ENCODE peak calls at places on chromosomes 11 and 22, in seven cellular contexts. W is HCT116, E is GM23338, K is MM.1S, J is GM23248, S is hepatocyte, R is neural progenitor cell. H is an unnamed sample.

GRCh38 chr11:117195761-117196160 is 3.4 kb upstream of the TAGLN start:
- DNase-seq in W (no peak), E (no peak), K (no peak), J (no peak), S (no peak), R (no peak), H (no peak)

GRCh38 chr11:35477871-35478270 is 47.5 kb downstream of the PAMR1 start:
- DNase-seq in W (no peak), E (peak; percentile 43), K (no peak), J (no peak), S (no peak), R (peak; percentile 22), H (no peak)

GRCh38 chr11:36403661-36404060 is 106.4 kb downstream of the TRAF6 start:
- DNase-seq in W (no peak), E (no peak), K (no peak), J (no peak), S (peak; percentile 58), R (no peak), H (no peak)

GRCh38 chr11:74696488-74696887 is 34.7 kb downstream of the CHRDL2 start:
- DNase-seq in W (no peak), E (no peak), K (no peak), J (no peak), S (no peak), R (no peak), H (no peak)

GRCh38 chr22:48748860-48749554 is 1078.7 kb downstream of the BRD1 start:
- DNase-seq in W (no peak), E (no peak), K (no peak), J (no peak), S (no peak), R (no peak), H (no peak)

GRCh38 chr11:13238879-13239514 is 38.6 kb upstream of the BMAL1 start:
- DNase-seq in W (peak; percentile 57), E (peak; percentile 86), K (peak; percentile 50), J (peak; percentile 72), S (peak; percentile 67), R (peak; percentile 78), H (peak; percentile 54)

GRCh38 chr11:70537576-70538571 is 139.5 kb downstream of the CTTN start:
- DNase-seq in W (no peak), E (no peak), K (no peak), J (no peak), S (no peak), R (no peak), H (no peak)

GRCh38 chr11:64048042-64048854 is 12.5 kb downstream of the FLRT1 start:
- DNase-seq in W (no peak), E (no peak), K (no peak), J (no peak), S (no peak), R (peak; percentile 72), H (no peak)

GRCh38 chr11:85029964-85030363 is 597.2 kb downstream of the DLG2 start:
- DNase-seq in W (no peak), E (no peak), K (no peak), J (peak; percentile 60), S (no peak), R (no peak), H (no peak)

GRCh38 chr11:36763187-36763586 is 165.2 kb upstream of the RAG2 start:
- DNase-seq in W (no peak), E (no peak), K (peak; percentile 35), J (no peak), S (no peak), R (no peak), H (no peak)

GRCh38 chr11:71447791-71448256 is 369 bp downstream of the DHCR7 start:
- DNase-seq in W (no peak), E (peak; percentile 68), K (peak; percentile 7), J (peak; percentile 53), S (peak; percentile 73), R (peak; percentile 84), H (peak; percentile 40)

GRCh38 chr22:24590596-24591173 is 2.2 kb downstream of the LRRC75B start:
- DNase-seq in W (no peak), E (no peak), K (no peak), J (no peak), S (no peak), R (no peak), H (no peak)

GRCh38 chr22:24591286-24591830 is 1.5 kb downstream of the LRRC75B start:
- DNase-seq in W (no peak), E (no peak), K (no peak), J (no peak), S (no peak), R (no peak), H (no peak)

GRCh38 chr22:24593810-24594568 is 1.1 kb upstream of the LRRC75B start:
- DNase-seq in W (no peak), E (no peak), K (no peak), J (no peak), S (no peak), R (no peak), H (no peak)

GRCh38 chr22:24592846-24593809 is at the start of gene LRRC75B:
- DNase-seq in W (peak; percentile 47), E (peak; percentile 92), K (peak; percentile 34), J (peak; percentile 88), S (peak; percentile 93), R (peak; percentile 90), H (no peak)

DNA sequence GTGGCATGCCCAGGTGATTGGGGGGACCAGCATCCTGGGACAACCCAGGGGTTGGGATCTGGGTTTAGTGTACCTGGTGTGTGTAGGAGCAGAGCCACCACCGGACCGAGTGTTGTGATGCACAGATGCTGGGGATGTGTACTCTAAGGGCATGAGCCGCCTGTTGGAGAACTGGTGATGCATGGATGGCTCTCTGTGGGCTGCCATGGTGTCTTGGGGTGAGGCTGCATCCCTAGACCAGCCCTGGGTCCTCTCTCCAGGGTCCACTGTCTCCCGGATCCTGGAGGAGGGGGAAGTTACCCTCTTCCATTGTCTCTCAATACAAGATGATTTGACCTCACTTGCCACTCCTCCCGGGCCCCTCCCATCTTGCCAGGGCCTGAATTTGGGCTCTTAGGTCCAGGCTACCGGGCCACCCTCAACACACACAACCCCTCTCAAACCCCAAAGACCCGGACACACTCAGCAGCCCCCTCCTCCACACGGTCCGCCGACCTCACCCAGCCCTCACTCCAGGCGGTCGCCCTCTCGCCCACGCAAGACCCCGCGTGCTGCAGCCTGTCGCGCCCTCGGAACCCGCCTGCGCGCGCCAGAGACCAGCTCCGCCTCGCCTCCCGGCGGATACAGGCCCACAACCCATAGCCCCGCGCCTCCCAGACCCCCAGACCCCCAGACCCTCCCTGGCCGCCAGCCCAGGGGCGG is 578 bp downstream of the LRRC75B start:
- DNase-seq in W (no peak), E (peak; percentile 74), K (no peak), J (peak; percentile 49), S (no peak), R (peak; percentile 42), H (no peak)
- H3K4me1 ChIP-seq in W (peaks cover 8% of the 10 kb centered on the region), E (peaks cover 7% of the 10 kb centered on the region), K (no peaks in the 10 kb centered on the region), J (peaks cover 3% of the 10 kb centered on the region), S (peaks cover 14% of the 10 kb centered on the region), R (peaks cover 8% of the 10 kb centered on the region), H (no peaks in the 10 kb centered on the region)

GRCh38 chr11:76824083-76824939 is 36.4 kb upstream of the ACER3 start:
- DNase-seq in W (peak; percentile 22), E (peak; percentile 10), K (no peak), J (peak; percentile 52), S (no peak), R (no peak), H (no peak)

GRCh38 chr11:76822406-76822805 is 38.3 kb upstream of the ACER3 start:
- DNase-seq in W (no peak), E (no peak), K (no peak), J (no peak), S (no peak), R (no peak), H (no peak)

GRCh38 chr11:76825726-76826396 is 34.9 kb upstream of the ACER3 start:
- DNase-seq in W (no peak), E (no peak), K (no peak), J (no peak), S (no peak), R (no peak), H (no peak)

GRCh38 chr11:76823481-76824028 is 37.2 kb upstream of the ACER3 start:
- DNase-seq in W (peak; percentile 88), E (peak; percentile 52), K (no peak), J (peak; percentile 81), S (no peak), R (no peak), H (no peak)

GRCh38 chr11:76824980-76825725 is 35.6 kb upstream of the ACER3 start:
- DNase-seq in W (no peak), E (no peak), K (no peak), J (peak; percentile 78), S (no peak), R (no peak), H (no peak)
- H3K27ac ChIP-seq in W (peak overlapping the region; percentile 55), E (no peak overlapping the region), K (no peak overlapping the region), J (no peak overlapping the region), S (no peak overlapping the region), R (no peak overlapping the region), H (no peak overlapping the region)

GRCh38 chr11:68262544-68262827 is 9.3 kb downstream of the C11orf24 start:
- DNase-seq in W (no peak), E (no peak), K (no peak), J (no peak), S (no peak), R (no peak), H (no peak)
- TF ChIP-seq EZH2phosphoT487 in W (no peak), E (no peak), K (no peak), J (no peak), S (no peak), R (no peak), H (no peak)

GRCh38 chr22:30188911-30189310 is 57.6 kb downstream of the LIF start:
- DNase-seq in W (no peak), E (no peak), K (no peak), J (no peak), S (no peak), R (no peak), H (no peak)

GRCh38 chr22:30192427-30192826 is 54.1 kb downstream of the LIF start:
- DNase-seq in W (no peak), E (no peak), K (no peak), J (no peak), S (no peak), R (no peak), H (peak; percentile 43)

GRCh38 chr22:30193031-30193794 is 53.3 kb downstream of the LIF start:
- DNase-seq in W (no peak), E (no peak), K (no peak), J (no peak), S (no peak), R (no peak), H (no peak)

GRCh38 chr22:30191049-30191701 is 55.4 kb downstream of the LIF start:
- DNase-seq in W (no peak), E (no peak), K (no peak), J (peak; percentile 12), S (peak; percentile 38), R (no peak), H (no peak)

GRCh38 chr22:30190619-30191018 is 55.9 kb downstream of the LIF start:
- DNase-seq in W (no peak), E (no peak), K (no peak), J (no peak), S (no peak), R (no peak), H (no peak)
- H3K4me1 ChIP-seq in W (peaks cover 5% of the 10 kb centered on the region), E (peaks cover 28% of the 10 kb centered on the region), K (peaks cover 6% of the 10 kb centered on the region), J (peaks cover 13% of the 10 kb centered on the region), S (peaks cover 21% of the 10 kb centered on the region), R (no peaks in the 10 kb centered on the region), H (peaks cover 11% of the 10 kb centered on the region)

GRCh38 chr11:120089036-120090001 is 48.6 kb downstream of the TRIM29 start:
- DNase-seq in W (no peak), E (no peak), K (no peak), J (no peak), S (no peak), R (no peak), H (no peak)
- H3K27ac ChIP-seq in W (no peak overlapping the region), E (no peak overlapping the region), K (no peak overlapping the region), J (no peak overlapping the region), S (no peak overlapping the region), R (no peak overlapping the region), H (no peak overlapping the region)

H was measured in OCI-LY7.